ENCODE peak calls at places on chromosomes 2 and 18, in six cellular contexts. R, G, Z, A, Q and X are unnamed samples.

GRCh38 chr2:30261695-30262211 is 30.4 kb downstream of the LBH start:
- DNase-seq in Z (no peak), R (no peak), G (no peak), Q (no peak), A (no peak), X (no peak)

GRCh38 chr2:101083613-101084012 is 67.6 kb downstream of the TBC1D8 start:
- DNase-seq in Q (no peak), R (no peak), A (no peak), G (no peak), Z (no peak), X (no peak)

GRCh38 chr2:169360984-169361705 is 1.2 kb downstream of the LRP2 start:
- DNase-seq in Q (no peak), A (no peak), Z (no peak), G (no peak), R (no peak), X (peak; percentile 33)

GRCh38 chr2:76257802-76258201 is 547.1 kb upstream of the GCFC2 start:
- DNase-seq in A (no peak), Q (no peak), R (no peak), G (no peak), Z (no peak), X (no peak)

GRCh38 chr2:126864861-126865260 is 33.8 kb upstream of the TEX51 start:
- DNase-seq in G (no peak), Q (no peak), Z (no peak), A (no peak), R (no peak), X (no peak)

GRCh38 chr2:23828986-23829385 is 97.9 kb downstream of the ATAD2B start:
- DNase-seq in A (no peak), Z (no peak), R (no peak), Q (no peak), G (no peak), X (no peak)

GRCh38 chr2:68569604-68570003 is 73.8 kb upstream of the PROKR1 start:
- DNase-seq in G (no peak), Z (no peak), A (no peak), Q (no peak), R (no peak), X (no peak)

GRCh38 chr2:219459460-219460311 is 25.0 kb downstream of the SPEG start:
- DNase-seq in A (peak; percentile 64), G (peak; percentile 77), Q (peak; percentile 75), Z (no peak), R (peak; percentile 83), X (peak; percentile 63)

GRCh38 chr18:43692291-43692690 is 415.0 kb upstream of the SYT4 start:
- DNase-seq in G (no peak), R (no peak), A (no peak), Q (no peak), Z (peak; percentile 55), X (no peak)

GRCh38 chr2:240623531-240624010 is 1.7 kb upstream of the GPR35 start:
- DNase-seq in Z (no peak), Q (no peak), R (peak; percentile 20), G (peak; percentile 71), A (no peak), X (peak; percentile 46)

GRCh38 chr18:25422230-25422629 is 70.3 kb upstream of the ZNF521 start:
- DNase-seq in A (no peak), R (no peak), Z (no peak), G (no peak), Q (no peak), X (no peak)

GRCh38 chr2:224009605-224010330 is 29.3 kb downstream of the SERPINE2 start:
- DNase-seq in Q (no peak), Z (no peak), A (no peak), G (no peak), R (no peak), X (no peak)

GRCh38 chr2:71675296-71675695 is 221.9 kb downstream of the DYSF start:
- DNase-seq in G (peak; percentile 74), Z (no peak), A (peak; percentile 54), R (peak; percentile 38), Q (no peak), X (peak; percentile 89)

GRCh38 chr2:65666156-65666725 is 233.8 kb upstream of the SPRED2 start:
- DNase-seq in G (no peak), Z (peak; percentile 18), R (no peak), A (no peak), Q (no peak), X (no peak)

GRCh38 chr18:49647496-49648168 is 85.8 kb downstream of the LIPG start:
- DNase-seq in Q (no peak), Z (peak; percentile 42), A (no peak), R (no peak), G (no peak), X (no peak)

GRCh38 chr2:207489251-207489650 is 40.5 kb upstream of the CREB1 start:
- DNase-seq in A (no peak), Q (no peak), G (no peak), R (no peak), Z (no peak), X (no peak)

GRCh38 chr2:207491086-207491485 is 38.7 kb upstream of the CREB1 start:
- DNase-seq in Q (no peak), R (no peak), Z (no peak), G (no peak), A (no peak), X (no peak)

GRCh38 chr2:207484444-207485391 is 45.0 kb upstream of the CREB1 start:
- DNase-seq in G (no peak), Z (no peak), A (no peak), Q (no peak), R (no peak), X (no peak)

GRCh38 chr2:207490441-207490840 is 39.3 kb upstream of the CREB1 start:
- DNase-seq in G (no peak), A (no peak), R (no peak), Z (no peak), Q (no peak), X (no peak)

DNA sequence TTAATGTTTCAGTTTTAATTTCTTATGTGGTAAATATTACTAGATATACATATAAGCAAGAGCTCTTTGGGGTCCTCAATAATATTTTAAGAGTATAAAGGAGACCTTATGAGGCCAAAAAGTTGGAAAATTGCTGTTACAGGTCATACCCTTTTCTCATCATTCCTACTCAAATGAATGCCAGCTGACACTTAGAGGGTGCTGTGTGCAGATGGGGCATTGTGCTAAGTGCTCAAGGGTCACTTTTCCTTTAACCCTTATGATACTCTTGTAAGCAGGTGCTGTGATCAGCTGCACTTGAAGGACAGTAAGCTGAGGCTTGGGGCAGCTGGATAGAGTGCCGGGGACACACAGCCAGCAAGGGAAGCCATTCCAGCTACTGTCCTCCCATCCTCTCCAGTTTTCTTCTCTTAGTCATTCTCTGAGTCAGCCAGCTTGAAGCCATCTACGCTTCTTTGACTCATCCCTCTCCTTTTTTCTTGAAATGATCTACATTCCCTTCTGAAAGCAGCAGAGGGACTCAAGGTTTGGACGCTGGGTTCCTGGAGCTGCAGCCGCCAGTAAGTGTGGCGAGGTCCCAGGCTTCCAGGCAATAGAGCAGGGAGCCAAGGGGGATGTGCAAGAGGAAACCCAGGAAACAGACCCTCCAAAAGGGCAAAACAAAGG is 42.0 kb upstream of the CREB1 start:
- DNase-seq in Q (peak; percentile 21), Z (peak; percentile 62), R (no peak), A (no peak), G (no peak), X (no peak)
- H3K4me3 ChIP-seq in Q (no peak overlapping the region), Z (no peak overlapping the region), R (no peak overlapping the region), A (no peak overlapping the region), G (no peak overlapping the region), X (no peak overlapping the region)

GRCh38 chr18:79949571-79950439 is 1.6 kb downstream of the SLC66A2 start:
- DNase-seq in Q (no peak), R (peak; percentile 78), A (no peak), G (peak; percentile 72), Z (no peak), X (peak; percentile 85)
- H3K4me3 ChIP-seq in Q (no peak overlapping the region), R (peak overlapping the region; percentile 99), A (peak overlapping the region; percentile 93), G (peak overlapping the region; percentile 83), Z (peak overlapping the region; percentile 81), X (peak overlapping the region; percentile 89)

GRCh38 chr2:122098301-122098700 is 342.9 kb downstream of the TSN start:
- DNase-seq in Z (no peak), G (no peak), R (no peak), A (no peak), Q (no peak), X (no peak)

GRCh38 chr2:122094557-122094956 is 339.1 kb downstream of the TSN start:
- DNase-seq in G (no peak), R (no peak), Z (no peak), A (no peak), Q (no peak), X (no peak)

GRCh38 chr2:122100371-122101150 is 345.1 kb downstream of the TSN start:
- DNase-seq in R (no peak), A (no peak), G (no peak), Q (no peak), Z (no peak), X (no peak)

GRCh38 chr2:122101319-122101718 is 345.9 kb downstream of the TSN start:
- DNase-seq in Z (no peak), Q (no peak), G (no peak), R (no peak), A (no peak), X (no peak)

DNA sequence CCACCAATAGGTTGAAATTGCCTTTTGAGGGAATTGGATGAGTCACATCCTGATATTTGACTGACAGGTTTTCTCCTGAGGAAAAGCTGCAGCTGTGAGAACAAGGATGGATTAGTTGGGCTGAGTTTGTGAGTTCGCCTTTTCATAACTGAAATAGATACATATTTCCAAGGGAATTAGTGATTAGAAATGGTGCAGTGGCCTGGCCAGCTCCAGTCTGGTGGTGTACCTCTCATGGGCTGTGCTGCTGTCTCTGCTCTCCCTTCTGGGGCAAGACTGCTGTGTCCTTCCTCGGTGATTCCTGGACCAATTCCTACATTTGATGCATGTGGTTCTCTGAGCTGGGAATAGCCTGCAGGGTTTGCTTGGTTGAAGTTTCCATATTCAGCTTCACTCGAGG is 341.3 kb downstream of the TSN start:
- DNase-seq in G (no peak), Z (no peak), Q (no peak), R (no peak), A (no peak), X (no peak)
- H3K4me3 ChIP-seq in G (no peak overlapping the region), Z (no peak overlapping the region), Q (no peak overlapping the region), R (no peak overlapping the region), A (no peak overlapping the region), X (no peak overlapping the region)

GRCh38 chr2:8300216-8300615 is 381.6 kb upstream of the ID2 start:
- DNase-seq in Q (no peak), Z (no peak), R (no peak), A (no peak), G (no peak), X (no peak)

GRCh38 chr2:8306530-8307351 is 375.1 kb upstream of the ID2 start:
- DNase-seq in G (no peak), R (no peak), Z (peak; percentile 37), A (no peak), Q (peak; percentile 45), X (no peak)

GRCh38 chr2:8304821-8305766 is 376.8 kb upstream of the ID2 start:
- DNase-seq in Q (no peak), A (no peak), R (no peak), Z (no peak), G (no peak), X (no peak)

GRCh38 chr2:8300905-8301304 is 381.0 kb upstream of the ID2 start:
- DNase-seq in Q (no peak), Z (no peak), R (no peak), G (no peak), A (no peak), X (no peak)

DNA sequence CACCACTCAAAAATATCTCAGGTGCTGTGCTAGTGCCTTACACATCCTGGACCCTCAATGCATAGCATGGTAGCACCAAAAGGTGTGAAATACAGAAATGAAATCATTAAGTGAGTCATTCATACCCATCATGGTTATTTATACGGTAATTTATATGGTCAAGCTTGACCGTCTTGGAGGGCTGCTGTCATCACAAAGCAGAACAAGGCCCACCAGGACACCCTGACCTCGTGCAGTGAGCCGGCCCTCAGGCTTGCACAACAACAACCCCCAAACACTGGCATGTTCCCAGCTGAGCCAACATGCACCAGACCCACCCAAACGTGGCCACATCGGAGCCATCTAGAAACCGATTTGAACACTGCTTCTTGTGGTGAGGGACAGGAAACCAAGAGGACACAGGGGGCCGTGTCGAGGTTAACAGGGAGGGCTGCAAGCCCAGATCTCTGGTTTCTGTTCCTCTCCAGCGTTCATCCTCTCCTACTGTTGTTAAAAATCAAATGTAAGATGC is 378.5 kb upstream of the ID2 start:
- DNase-seq in R (peak; percentile 84), Q (no peak), A (no peak), G (peak; percentile 82), Z (no peak), X (peak; percentile 88)
- H3K4me3 ChIP-seq in R (no peak overlapping the region), Q (no peak overlapping the region), A (no peak overlapping the region), G (no peak overlapping the region), Z (no peak overlapping the region), X (no peak overlapping the region)